ENCODE peak calls at places on chromosomes 3 and 15, in six cellular contexts. Z, W, F, E, P and O are unnamed samples.

GRCh38 chr3:19947549-19948071 is 713 bp downstream of the RAB5A start:
- DNase-seq in W (peak; percentile 27), F (peak; percentile 72), Z (peak; percentile 41), P (peak; percentile 80), E (peak; percentile 58), O (peak; percentile 56)

GRCh38 chr3:50388021-50388719 is 28.8 kb upstream of the TMEM115 start:
- DNase-seq in Z (no peak), P (no peak), E (peak; percentile 36), W (no peak), F (peak; percentile 41), O (no peak)

GRCh38 chr3:41304603-41305002 is 105.3 kb downstream of the CTNNB1 start:
- DNase-seq in E (no peak), W (peak; percentile 59), F (no peak), Z (peak; percentile 15), P (no peak), O (no peak)

GRCh38 chr3:140532793-140533330 is 145.0 kb upstream of the TRIM42 start:
- DNase-seq in Z (no peak), P (no peak), F (no peak), W (no peak), E (no peak), O (no peak)

GRCh38 chr3:63673111-63673510 is 20.6 kb downstream of the SNTN start:
- DNase-seq in F (no peak), W (no peak), E (no peak), Z (no peak), P (no peak), O (no peak)

GRCh38 chr15:69451951-69452701 is 492 bp upstream of the RPLP1 start:
- DNase-seq in E (no peak), F (peak; percentile 44), Z (peak; percentile 56), W (peak; percentile 65), P (no peak), O (peak; percentile 45)

GRCh38 chr15:51759557-51760070 is 8.2 kb downstream of the TMOD2 start:
- DNase-seq in W (peak; percentile 98), P (no peak), E (no peak), F (peak; percentile 35), Z (peak; percentile 97), O (no peak)

GRCh38 chr15:63041982-63042878 is at the start of gene TPM1:
- DNase-seq in E (peak; percentile 95), Z (peak; percentile 93), P (peak; percentile 97), W (peak; percentile 95), F (no peak), O (peak; percentile 93)

GRCh38 chr3:14324224-14324944 is 78.0 kb upstream of the SLC6A6 start:
- DNase-seq in W (no peak), E (no peak), P (peak; percentile 68), Z (peak; percentile 13), F (no peak), O (no peak)

DNA sequence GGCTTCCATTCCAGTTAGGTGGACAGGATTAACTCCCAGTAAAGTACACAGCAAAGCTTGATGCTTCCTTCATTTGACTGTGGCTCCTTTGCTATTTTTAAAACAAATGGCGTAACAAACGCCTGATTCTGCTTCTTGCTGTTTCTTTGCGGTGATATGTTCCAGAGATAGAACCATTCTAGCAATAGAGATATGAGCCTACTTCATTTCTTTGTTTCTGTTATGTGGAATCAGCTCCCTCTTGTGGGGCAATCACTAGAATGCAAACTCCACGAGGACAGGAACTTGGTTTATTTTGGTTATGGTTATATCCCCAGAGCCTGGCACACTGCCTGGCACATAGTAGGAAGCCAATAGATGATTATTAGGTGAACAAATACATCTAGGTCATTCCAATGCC is 122.6 kb upstream of the SLC6A11 start:
- DNase-seq in F (no peak), E (no peak), P (no peak), W (peak; percentile 13), Z (peak; percentile 3), O (no peak)
- TF ChIP-seq CTCF in F (peak; percentile 10), E (no peak), P (no peak), W (peak; percentile 25), Z (no peak), O (no peak)

DNA sequence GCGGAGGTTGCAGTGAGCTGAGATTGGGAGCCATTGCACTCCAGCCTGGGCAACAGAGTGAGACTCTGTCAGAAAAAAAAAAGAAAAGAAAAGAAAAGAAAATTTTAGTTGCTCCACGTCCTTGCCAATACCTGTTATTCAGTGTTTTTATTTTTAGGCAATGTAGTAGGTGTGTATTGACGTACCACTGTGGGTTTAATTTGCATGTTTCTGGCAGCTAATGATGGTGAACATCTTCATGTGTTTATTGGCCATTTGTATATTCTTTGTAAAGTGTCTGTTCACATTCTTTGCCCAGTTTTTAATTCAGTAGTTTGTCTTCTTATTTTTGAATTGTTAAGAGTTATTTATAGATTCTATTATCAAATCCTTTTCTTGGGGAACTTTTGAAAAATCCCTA is 38.1 kb upstream of the GCSAM start:
- DNase-seq in W (no peak), E (no peak), Z (no peak), P (no peak), F (no peak), O (no peak)
- H3K4me1 ChIP-seq in W (no peaks in the 10 kb centered on the region), E (no peaks in the 10 kb centered on the region), Z (no peaks in the 10 kb centered on the region), P (no peaks in the 10 kb centered on the region), F (no peaks in the 10 kb centered on the region), O (no peaks in the 10 kb centered on the region)

DNA sequence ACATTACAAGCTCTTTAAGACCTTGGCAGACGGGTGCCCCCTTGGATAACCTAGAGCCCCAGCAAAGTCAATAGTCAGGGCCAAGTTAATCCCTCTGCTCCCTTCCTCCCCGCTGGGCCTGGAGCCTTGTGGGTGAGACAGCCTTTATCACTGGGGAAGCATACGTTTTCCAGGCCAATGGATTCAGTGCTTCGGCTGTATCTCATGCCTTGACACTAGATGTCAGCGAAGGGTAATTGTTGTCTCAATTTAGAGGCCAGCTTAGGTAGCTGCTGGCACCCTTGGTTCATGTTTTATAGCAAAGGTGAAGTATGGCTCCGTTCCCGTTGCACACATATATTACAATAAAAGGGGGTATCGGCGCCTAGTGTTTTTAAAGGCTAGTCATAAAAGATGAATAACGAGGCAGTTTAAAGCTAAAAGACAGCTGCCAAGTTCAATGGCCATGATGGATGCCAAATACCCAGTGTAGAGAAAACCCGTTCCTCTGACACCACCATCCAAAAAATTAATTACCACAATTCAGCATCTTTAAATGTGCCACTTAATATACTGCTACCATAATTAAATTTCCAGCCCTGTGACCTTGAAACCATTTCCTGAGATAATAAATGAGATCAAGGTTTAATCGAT is 52.3 kb upstream of the BNIP2 start:
- DNase-seq in P (no peak), Z (no peak), E (no peak), W (peak; percentile 24), F (no peak), O (peak; percentile 34)
- TF ChIP-seq CTCF in P (no peak), Z (no peak), E (peak; percentile 30), W (no peak), F (peak; percentile 33), O (no peak)

DNA sequence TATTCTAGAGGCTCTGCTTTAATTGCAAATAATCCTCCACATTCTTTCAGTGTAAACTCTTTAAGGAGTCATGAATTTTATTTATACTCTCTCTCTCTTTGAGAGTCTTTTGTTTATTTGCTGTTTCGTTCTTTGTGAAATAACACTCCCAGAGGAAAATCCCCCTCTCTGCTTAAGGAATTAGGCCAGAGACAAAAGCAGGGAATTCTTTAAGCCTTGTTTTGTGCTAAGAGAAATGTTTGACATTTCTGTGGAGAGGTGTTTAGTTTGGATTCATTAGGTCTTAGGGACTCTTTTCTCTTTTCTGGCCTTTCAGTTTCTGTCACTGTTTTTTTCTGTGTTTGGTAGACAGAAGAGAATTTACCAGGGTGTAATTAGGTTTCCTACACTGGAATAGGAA is 241.9 kb upstream of the NR2F2 start:
- DNase-seq in F (no peak), P (no peak), Z (peak; percentile 37), E (no peak), W (no peak), O (no peak)
- H3K4me1 ChIP-seq in F (no peaks in the 10 kb centered on the region), P (peaks cover 40% of the 10 kb centered on the region), Z (peaks cover 11% of the 10 kb centered on the region), E (no peaks in the 10 kb centered on the region), W (peaks cover 21% of the 10 kb centered on the region), O (peaks cover 3% of the 10 kb centered on the region)

GRCh38 chr3:52895416-52895815 is 1.9 kb downstream of the STIMATE start:
- DNase-seq in P (no peak), Z (no peak), E (no peak), F (no peak), W (no peak), O (no peak)

GRCh38 chr3:52894756-52895155 is 2.6 kb downstream of the STIMATE start:
- DNase-seq in Z (no peak), W (no peak), P (no peak), E (no peak), F (no peak), O (no peak)

GRCh38 chr3:52893723-52894122 is 3.6 kb downstream of the STIMATE start:
- DNase-seq in W (no peak), Z (no peak), F (no peak), P (peak; percentile 77), E (no peak), O (peak; percentile 17)

GRCh38 chr3:52896613-52897012 is 735 bp downstream of the STIMATE start:
- DNase-seq in F (no peak), Z (no peak), W (no peak), P (no peak), E (no peak), O (no peak)

DNA sequence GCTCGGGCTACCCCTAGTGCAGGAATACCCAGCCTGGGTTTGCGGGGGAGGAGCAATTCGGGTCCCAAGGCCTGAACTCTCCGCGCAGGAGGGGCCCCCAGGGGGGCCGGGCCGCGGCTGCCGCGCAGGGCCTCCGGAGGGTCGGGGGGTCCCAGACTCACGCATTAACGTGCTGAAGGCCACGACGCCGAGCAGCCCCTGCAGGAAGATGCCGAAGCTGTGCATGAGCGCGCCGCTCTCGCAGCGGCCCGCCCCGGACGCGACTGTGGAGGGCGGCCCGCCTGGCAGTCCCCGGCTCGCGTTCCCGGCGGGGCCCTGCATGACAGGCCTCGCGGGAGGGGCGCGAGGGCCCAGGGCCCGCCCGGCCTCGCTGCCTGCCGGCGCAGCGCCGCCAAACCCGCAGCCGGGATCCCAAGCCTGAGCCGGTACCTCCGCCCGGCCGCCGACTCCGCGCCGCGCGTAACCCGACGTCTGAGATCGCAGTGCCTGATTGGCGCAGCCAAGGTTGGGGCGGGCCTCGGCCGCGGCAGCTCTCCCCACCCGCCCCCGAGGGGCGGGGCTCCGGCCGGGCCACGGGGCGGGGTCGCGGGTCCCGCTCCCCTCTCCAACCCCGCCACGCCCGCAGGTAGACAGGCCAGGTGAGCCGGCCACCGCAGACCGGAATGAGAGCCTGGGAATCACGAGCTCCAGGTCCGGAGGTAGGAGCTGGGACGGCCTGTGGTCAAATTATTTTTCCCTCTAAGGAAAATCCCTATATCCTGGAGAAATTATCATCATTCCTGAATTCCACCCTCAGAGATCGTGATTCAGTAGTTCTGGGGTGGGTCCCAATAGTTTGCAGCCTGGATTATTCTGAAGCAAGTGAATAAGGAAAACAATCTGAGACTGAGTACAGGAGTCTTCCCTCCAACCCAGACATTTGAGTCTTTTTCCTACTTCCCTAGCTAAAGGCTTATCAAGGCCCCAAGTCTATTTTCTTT is at the start of gene STIMATE:
- DNase-seq in W (peak; percentile 82), F (peak; percentile 95), P (peak; percentile 94), E (peak; percentile 80), Z (peak; percentile 73), O (peak; percentile 95)
- TF ChIP-seq CTCF in W (no peak), F (no peak), P (peak; percentile 13), E (no peak), Z (no peak), O (no peak)

GRCh38 chr3:12993022-12993622 is 80.1 kb downstream of the IQSEC1 start:
- DNase-seq in F (peak; percentile 68), E (peak; percentile 37), W (no peak), Z (peak; percentile 11), P (no peak), O (peak; percentile 71)
- H3K4me1 ChIP-seq in F (peaks cover 46% of the 10 kb centered on the region), E (peaks cover 34% of the 10 kb centered on the region), W (peaks cover 4% of the 10 kb centered on the region), Z (peaks cover 37% of the 10 kb centered on the region), P (peaks cover 14% of the 10 kb centered on the region), O (peaks cover 10% of the 10 kb centered on the region)